ENCODE peak calls at places on chromosomes 11 and 22, in nine cellular contexts. One of them, this sample, is unnamed.
A peak's percentile ranks its signal among the peaks of the same experiment; 100 is the strongest.

GRCh38 chr11:115493488-115493887 is 10.7 kb downstream of the CADM1 start:
- DNase-seq in PC-3: no peak
- DNase-seq in pancreas: no peak
- DNase-seq in lung: no peak
- DNase-seq in HCT116: no peak
- DNase-seq in transverse colon: no peak
- DNase-seq in ovary: no peak
- DNase-seq in hepatocyte: no peak
- DNase-seq in neural progenitor cell: no peak
- DNase-seq in this sample: no peak

GRCh38 chr11:48051217-48051848 is 71.0 kb downstream of the PTPRJ start:
- DNase-seq in hepatocyte: no peak
- DNase-seq in neural progenitor cell: no peak
- DNase-seq in HCT116: no peak
- DNase-seq in ovary: no peak
- DNase-seq in transverse colon: no peak
- DNase-seq in PC-3: no peak
- DNase-seq in lung: no peak
- DNase-seq in pancreas: no peak
- DNase-seq in this sample: no peak

GRCh38 chr11:124748481-124749338 is 3.3 kb downstream of the VSIG2 start:
- DNase-seq in neural progenitor cell: no peak
- DNase-seq in PC-3: peak; percentile 75
- DNase-seq in transverse colon: no peak
- DNase-seq in HCT116: no peak
- DNase-seq in lung: no peak
- DNase-seq in ovary: no peak
- DNase-seq in pancreas: no peak
- DNase-seq in hepatocyte: no peak
- DNase-seq in this sample: peak; percentile 62

GRCh38 chr11:71568707-71569349 is 3.5 kb downstream of the KRTAP5-10 start:
- DNase-seq in transverse colon: no peak
- DNase-seq in PC-3: peak; percentile 70
- DNase-seq in HCT116: no peak
- DNase-seq in lung: no peak
- DNase-seq in neural progenitor cell: no peak
- DNase-seq in ovary: no peak
- DNase-seq in hepatocyte: no peak
- DNase-seq in pancreas: no peak
- DNase-seq in this sample: no peak

GRCh38 chr11:84227970-84228369 is 941.8 kb upstream of the CCDC90B start:
- DNase-seq in transverse colon: no peak
- DNase-seq in hepatocyte: no peak
- DNase-seq in ovary: no peak
- DNase-seq in pancreas: no peak
- DNase-seq in neural progenitor cell: no peak
- DNase-seq in lung: no peak
- DNase-seq in PC-3: no peak
- DNase-seq in HCT116: no peak
- DNase-seq in this sample: no peak

GRCh38 chr11:69239320-69240040 is 54.5 kb upstream of the MYEOV start:
- DNase-seq in ovary: no peak
- DNase-seq in neural progenitor cell: no peak
- DNase-seq in PC-3: no peak
- DNase-seq in transverse colon: no peak
- DNase-seq in HCT116: no peak
- DNase-seq in pancreas: no peak
- DNase-seq in hepatocyte: no peak
- DNase-seq in lung: no peak
- DNase-seq in this sample: no peak

GRCh38 chr11:70680781-70681281 is 282.5 kb downstream of the CTTN start:
- DNase-seq in HCT116: no peak
- DNase-seq in ovary: no peak
- DNase-seq in transverse colon: no peak
- DNase-seq in lung: no peak
- DNase-seq in pancreas: peak; percentile 27
- DNase-seq in PC-3: no peak
- DNase-seq in neural progenitor cell: peak; percentile 33
- DNase-seq in hepatocyte: no peak
- DNase-seq in this sample: no peak

GRCh38 chr11:103035656-103036434 is 56.1 kb downstream of the DCUN1D5 start:
- DNase-seq in pancreas: no peak
- DNase-seq in lung: no peak
- DNase-seq in transverse colon: no peak
- DNase-seq in PC-3: peak; percentile 96
- DNase-seq in neural progenitor cell: peak; percentile 56
- DNase-seq in hepatocyte: peak; percentile 84
- DNase-seq in HCT116: peak; percentile 84
- DNase-seq in ovary: no peak
- DNase-seq in this sample: no peak

GRCh38 chr22:46173152-46173551 is 22.8 kb downstream of the PPARA start:
- DNase-seq in transverse colon: no peak
- DNase-seq in hepatocyte: no peak
- DNase-seq in neural progenitor cell: no peak
- DNase-seq in pancreas: no peak
- DNase-seq in ovary: peak; percentile 26
- DNase-seq in lung: no peak
- DNase-seq in HCT116: no peak
- DNase-seq in PC-3: no peak
- DNase-seq in this sample: no peak

GRCh38 chr11:27615833-27616232 is 84.4 kb downstream of the BDNF start:
- DNase-seq in hepatocyte: no peak
- DNase-seq in pancreas: no peak
- DNase-seq in lung: no peak
- DNase-seq in neural progenitor cell: no peak
- DNase-seq in ovary: no peak
- DNase-seq in PC-3: no peak
- DNase-seq in HCT116: no peak
- DNase-seq in transverse colon: no peak
- DNase-seq in this sample: no peak

GRCh38 chr11:10500757-10501684 is 40.0 kb downstream of the RNF141 start:
- DNase-seq in pancreas: no peak
- DNase-seq in hepatocyte: no peak
- DNase-seq in ovary: no peak
- DNase-seq in PC-3: no peak
- DNase-seq in transverse colon: no peak
- DNase-seq in HCT116: no peak
- DNase-seq in lung: peak; percentile 22
- DNase-seq in neural progenitor cell: no peak
- DNase-seq in this sample: no peak

GRCh38 chr11:74311352-74311926 is at the start of gene P4HA3:
- DNase-seq in lung: peak; percentile 72
- DNase-seq in transverse colon: peak; percentile 66
- DNase-seq in PC-3: peak; percentile 67
- DNase-seq in pancreas: peak; percentile 92
- DNase-seq in HCT116: peak; percentile 18
- DNase-seq in hepatocyte: peak; percentile 78
- DNase-seq in neural progenitor cell: peak; percentile 84
- DNase-seq in ovary: peak; percentile 17
- DNase-seq in this sample: peak; percentile 76

GRCh38 chr11:36155770-36156485 is 133.3 kb downstream of the COMMD9 start:
- DNase-seq in neural progenitor cell: no peak
- DNase-seq in HCT116: no peak
- DNase-seq in transverse colon: no peak
- DNase-seq in PC-3: peak; percentile 57
- DNase-seq in ovary: peak; percentile 24
- DNase-seq in hepatocyte: no peak
- DNase-seq in pancreas: no peak
- DNase-seq in lung: no peak
- DNase-seq in this sample: no peak

GRCh38 chr11:27075192-27075591 is 34.6 kb downstream of the BBOX1 start:
- DNase-seq in pancreas: no peak
- DNase-seq in PC-3: no peak
- DNase-seq in hepatocyte: no peak
- DNase-seq in HCT116: no peak
- DNase-seq in neural progenitor cell: no peak
- DNase-seq in ovary: no peak
- DNase-seq in lung: no peak
- DNase-seq in transverse colon: no peak
- DNase-seq in this sample: no peak

GRCh38 chr22:50485221-50486131 is 1.2 kb upstream of the MIOX start:
- DNase-seq in PC-3: no peak
- DNase-seq in hepatocyte: no peak
- DNase-seq in lung: peak; percentile 58
- DNase-seq in neural progenitor cell: no peak
- DNase-seq in HCT116: no peak
- DNase-seq in pancreas: peak; percentile 97
- DNase-seq in ovary: no peak
- DNase-seq in transverse colon: no peak
- DNase-seq in this sample: peak; percentile 69

GRCh38 chr11:114195981-114196731 is 100.0 kb upstream of the NNMT start:
- DNase-seq in ovary: no peak
- DNase-seq in PC-3: peak; percentile 61
- DNase-seq in hepatocyte: peak; percentile 42
- DNase-seq in neural progenitor cell: no peak
- DNase-seq in transverse colon: no peak
- DNase-seq in lung: peak; percentile 75
- DNase-seq in pancreas: no peak
- DNase-seq in HCT116: no peak
- DNase-seq in this sample: no peak

GRCh38 chr11:114193730-114194674 is 102.2 kb upstream of the NNMT start:
- DNase-seq in lung: no peak
- DNase-seq in HCT116: no peak
- DNase-seq in transverse colon: no peak
- DNase-seq in hepatocyte: no peak
- DNase-seq in pancreas: no peak
- DNase-seq in PC-3: no peak
- DNase-seq in neural progenitor cell: no peak
- DNase-seq in ovary: peak; percentile 68
- DNase-seq in this sample: no peak

GRCh38 chr11:114197799-114198500 is 98.2 kb upstream of the NNMT start:
- DNase-seq in transverse colon: peak; percentile 63
- DNase-seq in HCT116: no peak
- DNase-seq in hepatocyte: peak; percentile 75
- DNase-seq in neural progenitor cell: no peak
- DNase-seq in lung: peak; percentile 82
- DNase-seq in PC-3: peak; percentile 60
- DNase-seq in ovary: peak; percentile 69
- DNase-seq in pancreas: no peak
- DNase-seq in this sample: no peak

GRCh38 chr11:114199051-114199450 is 97.1 kb upstream of the NNMT start:
- DNase-seq in neural progenitor cell: no peak
- DNase-seq in HCT116: no peak
- DNase-seq in hepatocyte: no peak
- DNase-seq in lung: no peak
- DNase-seq in ovary: no peak
- DNase-seq in transverse colon: no peak
- DNase-seq in PC-3: no peak
- DNase-seq in pancreas: no peak
- DNase-seq in this sample: no peak

GRCh38 chr11:114196994-114197702 is 99.1 kb upstream of the NNMT start:
- DNase-seq in HCT116: no peak
- DNase-seq in lung: no peak
- DNase-seq in ovary: no peak
- DNase-seq in transverse colon: no peak
- DNase-seq in neural progenitor cell: no peak
- DNase-seq in pancreas: no peak
- DNase-seq in PC-3: no peak
- DNase-seq in hepatocyte: no peak
- DNase-seq in this sample: no peak
- H3K4me1 ChIP-seq in HCT116: no peaks in the 10 kb centered on the region
- H3K4me1 ChIP-seq in lung: peaks cover 45% of the 10 kb centered on the region
- H3K4me1 ChIP-seq in ovary: peaks cover 35% of the 10 kb centered on the region
- H3K4me1 ChIP-seq in transverse colon: peaks cover 32% of the 10 kb centered on the region
- H3K4me1 ChIP-seq in neural progenitor cell: peaks cover 49% of the 10 kb centered on the region
- H3K4me1 ChIP-seq in pancreas: peaks cover 25% of the 10 kb centered on the region
- H3K4me1 ChIP-seq in PC-3: peaks cover 13% of the 10 kb centered on the region
- H3K4me1 ChIP-seq in hepatocyte: peaks cover 28% of the 10 kb centered on the region
- H3K4me1 ChIP-seq in this sample: peaks cover 4% of the 10 kb centered on the region

GRCh38 chr22:37219534-37219933 is 7.3 kb upstream of the SSTR3 start:
- DNase-seq in HCT116: no peak
- DNase-seq in ovary: no peak
- DNase-seq in hepatocyte: no peak
- DNase-seq in neural progenitor cell: no peak
- DNase-seq in PC-3: no peak
- DNase-seq in lung: no peak
- DNase-seq in transverse colon: no peak
- DNase-seq in pancreas: no peak
- DNase-seq in this sample: no peak
- TF ChIP-seq CTCF in HCT116: no peak
- TF ChIP-seq CTCF in ovary: no peak
- TF ChIP-seq CTCF in hepatocyte: no peak
- TF ChIP-seq CTCF in neural progenitor cell: no peak
- TF ChIP-seq CTCF in PC-3: no peak
- TF ChIP-seq CTCF in lung: no peak
- TF ChIP-seq CTCF in transverse colon: no peak
- TF ChIP-seq CTCF in pancreas: no peak
- TF ChIP-seq CTCF in this sample: no peak

DNA sequence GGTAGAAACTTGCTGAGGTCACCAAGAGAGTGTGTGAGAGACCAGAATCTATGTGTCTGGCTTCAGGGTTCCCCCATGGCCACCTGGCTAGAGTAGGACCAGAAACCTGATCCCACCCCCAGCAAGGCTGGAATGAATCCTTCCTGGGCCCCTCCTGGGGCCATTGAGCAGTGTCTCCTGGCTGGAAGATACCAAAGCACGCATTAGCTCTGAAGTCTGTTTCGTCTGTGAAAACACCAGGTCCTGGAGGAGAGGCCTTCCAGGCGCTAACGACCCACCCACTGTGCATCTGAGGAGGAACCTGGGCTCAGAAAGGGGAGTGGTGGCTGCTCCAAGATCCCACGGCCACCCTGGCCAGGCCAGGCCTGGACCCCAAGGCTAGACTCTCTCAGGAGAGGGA is 15.5 kb upstream of the TSKU start:
- DNase-seq in lung: no peak
- DNase-seq in pancreas: peak; percentile 37
- DNase-seq in PC-3: no peak
- DNase-seq in neural progenitor cell: no peak
- DNase-seq in hepatocyte: no peak
- DNase-seq in transverse colon: no peak
- DNase-seq in ovary: no peak
- DNase-seq in HCT116: no peak
- DNase-seq in this sample: no peak
- H3K4me1 ChIP-seq in lung: peaks cover 2% of the 10 kb centered on the region
- H3K4me1 ChIP-seq in pancreas: no peaks in the 10 kb centered on the region
- H3K4me1 ChIP-seq in PC-3: peaks cover 47% of the 10 kb centered on the region
- H3K4me1 ChIP-seq in neural progenitor cell: peaks cover 41% of the 10 kb centered on the region
- H3K4me1 ChIP-seq in hepatocyte: peaks cover 54% of the 10 kb centered on the region
- H3K4me1 ChIP-seq in transverse colon: peaks cover 52% of the 10 kb centered on the region
- H3K4me1 ChIP-seq in ovary: peaks cover 28% of the 10 kb centered on the region
- H3K4me1 ChIP-seq in HCT116: peaks cover 26% of the 10 kb centered on the region
- H3K4me1 ChIP-seq in this sample: peaks cover 61% of the 10 kb centered on the region

DNA sequence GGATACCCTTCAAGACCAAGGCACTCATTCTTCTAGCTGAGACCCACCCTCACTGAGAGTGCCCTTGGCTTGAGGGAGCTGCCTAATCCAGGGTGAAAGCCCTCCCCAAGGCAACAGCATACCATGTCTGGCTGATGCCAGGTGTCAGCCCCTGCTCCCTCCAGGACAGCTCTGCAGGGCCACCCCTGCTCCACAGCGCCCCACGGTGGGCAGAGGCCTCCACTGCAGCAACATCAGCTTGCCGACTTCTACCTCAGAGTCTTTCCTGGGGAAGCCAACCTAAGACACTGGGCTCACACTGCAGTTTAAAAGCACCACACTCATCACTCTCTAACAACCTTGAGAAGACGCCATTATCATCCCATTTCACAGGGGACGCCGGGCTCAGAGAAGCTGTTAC is 29.0 kb downstream of the TTLL1 start:
- DNase-seq in pancreas: peak; percentile 80
- DNase-seq in neural progenitor cell: peak; percentile 67
- DNase-seq in HCT116: no peak
- DNase-seq in transverse colon: peak; percentile 54
- DNase-seq in PC-3: peak; percentile 42
- DNase-seq in hepatocyte: peak; percentile 36
- DNase-seq in lung: no peak
- DNase-seq in ovary: no peak
- DNase-seq in this sample: peak; percentile 37
- TF ChIP-seq CTCF in pancreas: no peak
- TF ChIP-seq CTCF in neural progenitor cell: peak; percentile 90
- TF ChIP-seq CTCF in HCT116: peak; percentile 86
- TF ChIP-seq CTCF in transverse colon: peak; percentile 51
- TF ChIP-seq CTCF in PC-3: peak; percentile 68
- TF ChIP-seq CTCF in hepatocyte: peak; percentile 48
- TF ChIP-seq CTCF in lung: no peak
- TF ChIP-seq CTCF in ovary: no peak
- TF ChIP-seq CTCF in this sample: peak; percentile 55